ENCODE peak calls at places on chromosomes 2 and 18, in nine cellular contexts. One of them, this sample, is unnamed.

GRCh38 chr2:218582085-218582484 is 13.4 kb downstream of the CNOT9 start:
- DNase-seq in activated CD4-positive, alpha-beta memory T cell treated with anti-CD3 and anti-CD28 coated beads for 36 hours: no peak
- DNase-seq in GM10248: peak; percentile 24
- DNase-seq in naive thymus-derived CD8-positive, alpha-beta T cell: no peak
- DNase-seq in bronchial epithelial cell: peak; percentile 95
- DNase-seq in activated effector memory CD4-positive, alpha-beta T cell treated with Interleukin-2 at 50 U/mL for 16 hours: no peak
- DNase-seq in K562: no peak
- DNase-seq in RPMI7951: peak; percentile 66
- DNase-seq in cardiac muscle cell: peak; percentile 7
- DNase-seq in this sample: peak; percentile 30

GRCh38 chr18:44723973-44724778 is 43.5 kb downstream of the SETBP1 start:
- DNase-seq in activated CD4-positive, alpha-beta memory T cell treated with anti-CD3 and anti-CD28 coated beads for 36 hours: peak; percentile 27
- DNase-seq in naive thymus-derived CD8-positive, alpha-beta T cell: no peak
- DNase-seq in activated effector memory CD4-positive, alpha-beta T cell treated with Interleukin-2 at 50 U/mL for 16 hours: no peak
- DNase-seq in RPMI7951: no peak
- DNase-seq in bronchial epithelial cell: no peak
- DNase-seq in GM10248: no peak
- DNase-seq in K562: peak; percentile 14
- DNase-seq in cardiac muscle cell: peak; percentile 35
- DNase-seq in this sample: no peak

GRCh38 chr2:160251566-160251965 is 51.5 kb upstream of the ITGB6 start:
- DNase-seq in K562: no peak
- DNase-seq in activated CD4-positive, alpha-beta memory T cell treated with anti-CD3 and anti-CD28 coated beads for 36 hours: no peak
- DNase-seq in GM10248: no peak
- DNase-seq in bronchial epithelial cell: no peak
- DNase-seq in cardiac muscle cell: no peak
- DNase-seq in activated effector memory CD4-positive, alpha-beta T cell treated with Interleukin-2 at 50 U/mL for 16 hours: no peak
- DNase-seq in naive thymus-derived CD8-positive, alpha-beta T cell: no peak
- DNase-seq in RPMI7951: peak; percentile 28
- DNase-seq in this sample: no peak

GRCh38 chr2:208360259-208361076 is 46.1 kb upstream of the PTH2R start:
- DNase-seq in naive thymus-derived CD8-positive, alpha-beta T cell: no peak
- DNase-seq in bronchial epithelial cell: no peak
- DNase-seq in K562: no peak
- DNase-seq in RPMI7951: no peak
- DNase-seq in activated effector memory CD4-positive, alpha-beta T cell treated with Interleukin-2 at 50 U/mL for 16 hours: no peak
- DNase-seq in GM10248: peak; percentile 13
- DNase-seq in cardiac muscle cell: no peak
- DNase-seq in activated CD4-positive, alpha-beta memory T cell treated with anti-CD3 and anti-CD28 coated beads for 36 hours: no peak
- DNase-seq in this sample: no peak

GRCh38 chr2:237669628-237670351 is 42.4 kb downstream of the LRRFIP1 start:
- DNase-seq in GM10248: peak; percentile 74
- DNase-seq in bronchial epithelial cell: no peak
- DNase-seq in K562: no peak
- DNase-seq in naive thymus-derived CD8-positive, alpha-beta T cell: peak; percentile 23
- DNase-seq in activated effector memory CD4-positive, alpha-beta T cell treated with Interleukin-2 at 50 U/mL for 16 hours: no peak
- DNase-seq in cardiac muscle cell: peak; percentile 99
- DNase-seq in RPMI7951: peak; percentile 100
- DNase-seq in activated CD4-positive, alpha-beta memory T cell treated with anti-CD3 and anti-CD28 coated beads for 36 hours: no peak
- DNase-seq in this sample: no peak

GRCh38 chr2:26770986-26771586 is 7.0 kb downstream of the SLC35F6 start:
- DNase-seq in activated CD4-positive, alpha-beta memory T cell treated with anti-CD3 and anti-CD28 coated beads for 36 hours: peak; percentile 49
- DNase-seq in naive thymus-derived CD8-positive, alpha-beta T cell: no peak
- DNase-seq in activated effector memory CD4-positive, alpha-beta T cell treated with Interleukin-2 at 50 U/mL for 16 hours: no peak
- DNase-seq in K562: peak; percentile 70
- DNase-seq in RPMI7951: peak; percentile 94
- DNase-seq in bronchial epithelial cell: peak; percentile 80
- DNase-seq in cardiac muscle cell: peak; percentile 94
- DNase-seq in GM10248: peak; percentile 40
- DNase-seq in this sample: no peak

GRCh38 chr2:156883828-156884615 is 373.5 kb upstream of the GALNT5 start:
- DNase-seq in K562: no peak
- DNase-seq in naive thymus-derived CD8-positive, alpha-beta T cell: no peak
- DNase-seq in activated effector memory CD4-positive, alpha-beta T cell treated with Interleukin-2 at 50 U/mL for 16 hours: no peak
- DNase-seq in RPMI7951: peak; percentile 60
- DNase-seq in bronchial epithelial cell: peak; percentile 93
- DNase-seq in activated CD4-positive, alpha-beta memory T cell treated with anti-CD3 and anti-CD28 coated beads for 36 hours: no peak
- DNase-seq in cardiac muscle cell: peak; percentile 9
- DNase-seq in GM10248: no peak
- DNase-seq in this sample: peak; percentile 4

GRCh38 chr2:238149841-238150572 is 8.8 kb upstream of the ERFE start:
- DNase-seq in K562: no peak
- DNase-seq in naive thymus-derived CD8-positive, alpha-beta T cell: no peak
- DNase-seq in RPMI7951: no peak
- DNase-seq in GM10248: no peak
- DNase-seq in bronchial epithelial cell: no peak
- DNase-seq in activated CD4-positive, alpha-beta memory T cell treated with anti-CD3 and anti-CD28 coated beads for 36 hours: no peak
- DNase-seq in activated effector memory CD4-positive, alpha-beta T cell treated with Interleukin-2 at 50 U/mL for 16 hours: no peak
- DNase-seq in cardiac muscle cell: no peak
- DNase-seq in this sample: no peak

GRCh38 chr18:13570856-13571495 is 155.4 kb downstream of the FAM210A start:
- DNase-seq in activated effector memory CD4-positive, alpha-beta T cell treated with Interleukin-2 at 50 U/mL for 16 hours: no peak
- DNase-seq in bronchial epithelial cell: no peak
- DNase-seq in cardiac muscle cell: no peak
- DNase-seq in K562: no peak
- DNase-seq in RPMI7951: peak; percentile 35
- DNase-seq in activated CD4-positive, alpha-beta memory T cell treated with anti-CD3 and anti-CD28 coated beads for 36 hours: peak; percentile 55
- DNase-seq in GM10248: no peak
- DNase-seq in naive thymus-derived CD8-positive, alpha-beta T cell: no peak
- DNase-seq in this sample: no peak

GRCh38 chr18:39751926-39752325 is 2186.3 kb upstream of the CELF4 start:
- DNase-seq in K562: no peak
- DNase-seq in naive thymus-derived CD8-positive, alpha-beta T cell: no peak
- DNase-seq in GM10248: no peak
- DNase-seq in activated CD4-positive, alpha-beta memory T cell treated with anti-CD3 and anti-CD28 coated beads for 36 hours: no peak
- DNase-seq in cardiac muscle cell: no peak
- DNase-seq in RPMI7951: peak; percentile 6
- DNase-seq in activated effector memory CD4-positive, alpha-beta T cell treated with Interleukin-2 at 50 U/mL for 16 hours: no peak
- DNase-seq in bronchial epithelial cell: no peak
- DNase-seq in this sample: no peak

GRCh38 chr2:20877944-20878343 is 55.0 kb upstream of the LDAH start:
- DNase-seq in activated effector memory CD4-positive, alpha-beta T cell treated with Interleukin-2 at 50 U/mL for 16 hours: no peak
- DNase-seq in GM10248: no peak
- DNase-seq in bronchial epithelial cell: no peak
- DNase-seq in K562: no peak
- DNase-seq in cardiac muscle cell: peak; percentile 17
- DNase-seq in activated CD4-positive, alpha-beta memory T cell treated with anti-CD3 and anti-CD28 coated beads for 36 hours: no peak
- DNase-seq in naive thymus-derived CD8-positive, alpha-beta T cell: no peak
- DNase-seq in RPMI7951: no peak
- DNase-seq in this sample: no peak

GRCh38 chr2:191169456-191170300 is 18.9 kb upstream of the STAT4 start:
- DNase-seq in naive thymus-derived CD8-positive, alpha-beta T cell: no peak
- DNase-seq in activated CD4-positive, alpha-beta memory T cell treated with anti-CD3 and anti-CD28 coated beads for 36 hours: no peak
- DNase-seq in cardiac muscle cell: no peak
- DNase-seq in K562: no peak
- DNase-seq in GM10248: no peak
- DNase-seq in RPMI7951: no peak
- DNase-seq in activated effector memory CD4-positive, alpha-beta T cell treated with Interleukin-2 at 50 U/mL for 16 hours: no peak
- DNase-seq in bronchial epithelial cell: peak; percentile 99
- DNase-seq in this sample: no peak

GRCh38 chr18:47737198-47737830 is 193.1 kb downstream of the SMAD2 start:
- DNase-seq in cardiac muscle cell: no peak
- DNase-seq in activated CD4-positive, alpha-beta memory T cell treated with anti-CD3 and anti-CD28 coated beads for 36 hours: no peak
- DNase-seq in GM10248: no peak
- DNase-seq in RPMI7951: no peak
- DNase-seq in activated effector memory CD4-positive, alpha-beta T cell treated with Interleukin-2 at 50 U/mL for 16 hours: no peak
- DNase-seq in naive thymus-derived CD8-positive, alpha-beta T cell: no peak
- DNase-seq in bronchial epithelial cell: no peak
- DNase-seq in K562: no peak
- DNase-seq in this sample: no peak

GRCh38 chr2:175206866-175207265 is 25.4 kb upstream of the ATP5MC3 start:
- DNase-seq in cardiac muscle cell: no peak
- DNase-seq in bronchial epithelial cell: no peak
- DNase-seq in activated effector memory CD4-positive, alpha-beta T cell treated with Interleukin-2 at 50 U/mL for 16 hours: no peak
- DNase-seq in K562: no peak
- DNase-seq in GM10248: no peak
- DNase-seq in naive thymus-derived CD8-positive, alpha-beta T cell: no peak
- DNase-seq in activated CD4-positive, alpha-beta memory T cell treated with anti-CD3 and anti-CD28 coated beads for 36 hours: no peak
- DNase-seq in RPMI7951: no peak
- DNase-seq in this sample: no peak

GRCh38 chr2:160389875-160390274 is 103.7 kb downstream of the RBMS1 start:
- DNase-seq in GM10248: no peak
- DNase-seq in RPMI7951: no peak
- DNase-seq in bronchial epithelial cell: no peak
- DNase-seq in activated effector memory CD4-positive, alpha-beta T cell treated with Interleukin-2 at 50 U/mL for 16 hours: no peak
- DNase-seq in cardiac muscle cell: peak; percentile 61
- DNase-seq in activated CD4-positive, alpha-beta memory T cell treated with anti-CD3 and anti-CD28 coated beads for 36 hours: no peak
- DNase-seq in K562: no peak
- DNase-seq in naive thymus-derived CD8-positive, alpha-beta T cell: no peak
- DNase-seq in this sample: no peak

GRCh38 chr2:202135111-202135874 is 62.2 kb downstream of the KIAA2012 start:
- DNase-seq in activated effector memory CD4-positive, alpha-beta T cell treated with Interleukin-2 at 50 U/mL for 16 hours: no peak
- DNase-seq in RPMI7951: peak; percentile 89
- DNase-seq in bronchial epithelial cell: peak; percentile 65
- DNase-seq in cardiac muscle cell: peak; percentile 99
- DNase-seq in K562: no peak
- DNase-seq in GM10248: no peak
- DNase-seq in naive thymus-derived CD8-positive, alpha-beta T cell: no peak
- DNase-seq in activated CD4-positive, alpha-beta memory T cell treated with anti-CD3 and anti-CD28 coated beads for 36 hours: no peak
- DNase-seq in this sample: peak; percentile 35

GRCh38 chr2:159785195-159785594 is 12.8 kb downstream of the CD302 start:
- DNase-seq in K562: no peak
- DNase-seq in activated effector memory CD4-positive, alpha-beta T cell treated with Interleukin-2 at 50 U/mL for 16 hours: no peak
- DNase-seq in RPMI7951: no peak
- DNase-seq in cardiac muscle cell: no peak
- DNase-seq in activated CD4-positive, alpha-beta memory T cell treated with anti-CD3 and anti-CD28 coated beads for 36 hours: no peak
- DNase-seq in naive thymus-derived CD8-positive, alpha-beta T cell: no peak
- DNase-seq in GM10248: no peak
- DNase-seq in bronchial epithelial cell: no peak
- DNase-seq in this sample: no peak

GRCh38 chr2:234628953-234629352 is 132.1 kb upstream of the ARL4C start:
- DNase-seq in naive thymus-derived CD8-positive, alpha-beta T cell: no peak
- DNase-seq in bronchial epithelial cell: no peak
- DNase-seq in RPMI7951: no peak
- DNase-seq in activated effector memory CD4-positive, alpha-beta T cell treated with Interleukin-2 at 50 U/mL for 16 hours: no peak
- DNase-seq in K562: no peak
- DNase-seq in cardiac muscle cell: no peak
- DNase-seq in GM10248: no peak
- DNase-seq in activated CD4-positive, alpha-beta memory T cell treated with anti-CD3 and anti-CD28 coated beads for 36 hours: no peak
- DNase-seq in this sample: no peak

GRCh38 chr2:41400057-41400665 is 647.7 kb upstream of the PKDCC start:
- DNase-seq in cardiac muscle cell: peak; percentile 32
- DNase-seq in activated effector memory CD4-positive, alpha-beta T cell treated with Interleukin-2 at 50 U/mL for 16 hours: no peak
- DNase-seq in bronchial epithelial cell: peak; percentile 5
- DNase-seq in activated CD4-positive, alpha-beta memory T cell treated with anti-CD3 and anti-CD28 coated beads for 36 hours: no peak
- DNase-seq in K562: no peak
- DNase-seq in RPMI7951: no peak
- DNase-seq in naive thymus-derived CD8-positive, alpha-beta T cell: no peak
- DNase-seq in GM10248: no peak
- DNase-seq in this sample: no peak

This sample was measured in H54.